ENCODE peak calls at places on chromosomes 4 and X, in nine cellular contexts. G, E, I, Y, L, Q, B, W and N are unnamed samples. For H3K27me3, the result is how much of the 10 kb centered on the place peaks cover.

GRCh38 chr4:152679414-152680281 is at the start of gene TMEM154:
- DNase-seq in G (peak), E (no peak), Q (no peak), B (peak), W (peak), Y (no peak), I (peak), L (peak), N (peak)

GRCh38 chrX:116272881-116273280 is 102.3 kb downstream of the AGTR2 start:
- DNase-seq in B (no peak), L (no peak), G (no peak), W (no peak), E (no peak), Y (no peak), I (no peak), Q (no peak), N (peak)

GRCh38 chrX:113804293-113804692 is 779.6 kb upstream of the HTR2C start:
- DNase-seq in Y (no peak), G (no peak), E (no peak), L (no peak), W (no peak), B (no peak), I (no peak), Q (no peak), N (no peak)

GRCh38 chr4:5967783-5968182 is 50.4 kb downstream of the C4orf50 start:
- DNase-seq in E (peak), I (no peak), B (peak), Q (no peak), L (no peak), G (no peak), Y (no peak), W (no peak), N (no peak)

GRCh38 chrX:123976671-123977316 is 15.3 kb downstream of the STAG2 start:
- DNase-seq in Y (peak), E (no peak), W (no peak), I (no peak), Q (no peak), B (no peak), L (no peak), G (peak), N (peak)

GRCh38 chr4:6546681-6547447 is 28.1 kb upstream of the MAN2B2 start:
- DNase-seq in W (peak), G (peak), I (no peak), B (no peak), E (peak), Y (peak), Q (no peak), L (no peak), N (peak)

GRCh38 chr4:189740873-189741272 is 199.8 kb upstream of the FRG1 start:
- DNase-seq in G (no peak), L (no peak), Q (no peak), E (no peak), I (no peak), B (no peak), Y (no peak), W (no peak), N (no peak)

GRCh38 chr4:105246712-105247111 is 100.0 kb downstream of the TET2 start:
- DNase-seq in L (no peak), I (no peak), E (no peak), Q (no peak), Y (no peak), W (no peak), G (peak), B (no peak), N (no peak)

GRCh38 chr4:1403591-1404572 is 2.4 kb downstream of the NKX1-1 start:
- DNase-seq in Q (no peak), Y (no peak), E (peak), I (no peak), B (peak), G (no peak), W (no peak), L (no peak), N (no peak)

GRCh38 chr4:40594261-40595178 is 35.1 kb downstream of the RBM47 start:
- DNase-seq in G (peak), Y (no peak), L (no peak), B (no peak), E (no peak), I (no peak), Q (no peak), W (no peak), N (peak)

GRCh38 chr4:8410641-8411271 is 29.8 kb downstream of the ACOX3 start:
- DNase-seq in B (no peak), I (peak), Y (peak), W (peak), L (peak), G (peak), E (peak), Q (no peak), N (peak)

GRCh38 chrX:148270499-148270898 is 229.9 kb upstream of the AFF2 start:
- DNase-seq in Y (no peak), B (no peak), W (no peak), E (no peak), Q (no peak), G (no peak), I (no peak), L (no peak), N (no peak)

GRCh38 chr4:4792516-4792915 is 66.9 kb upstream of the MSX1 start:
- DNase-seq in I (no peak), B (no peak), Q (no peak), G (peak), E (no peak), Y (no peak), W (no peak), L (no peak), N (no peak)

GRCh38 chr4:23828779-23829178 is 61.1 kb downstream of the PPARGC1A start:
- DNase-seq in Y (no peak), L (no peak), B (no peak), G (no peak), E (no peak), Q (no peak), W (no peak), I (no peak), N (no peak)

GRCh38 chr4:127632420-127633403 is at the start of gene INTU:
- DNase-seq in I (peak), Y (peak), B (peak), W (peak), Q (peak), G (peak), E (peak), L (peak), N (peak)

GRCh38 chr4:142352682-142353081 is 493.4 kb downstream of the INPP4B start:
- DNase-seq in B (no peak), E (no peak), W (no peak), L (no peak), Y (no peak), Q (no peak), G (no peak), I (no peak), N (no peak)

GRCh38 chr4:85842540-85842939 is 367.6 kb downstream of the ARHGAP24 start:
- DNase-seq in G (peak), I (peak), Y (no peak), L (no peak), E (no peak), W (no peak), B (no peak), Q (no peak), N (no peak)

DNA sequence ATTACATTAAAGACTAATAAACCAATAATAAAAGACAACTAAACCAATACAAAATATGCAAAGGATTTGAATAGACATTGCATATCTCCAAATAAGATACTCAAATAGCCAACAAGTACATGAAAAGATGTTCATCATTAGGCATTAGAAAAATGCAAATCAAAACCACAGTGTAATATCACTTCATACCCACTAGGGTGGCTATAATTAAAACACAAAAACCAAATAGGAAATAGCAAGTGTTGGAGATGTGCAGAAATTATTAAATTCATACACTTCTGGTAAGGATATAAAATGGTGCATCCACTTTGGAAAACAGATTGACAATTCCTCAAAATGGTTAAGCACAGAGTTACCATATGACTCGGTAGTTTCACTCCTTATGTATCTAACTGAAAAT is 860.8 kb upstream of the DIAPH2 start:
- DNase-seq in E (no peak), I (no peak), G (no peak), L (no peak), W (no peak), Y (no peak), Q (no peak), B (no peak), N (no peak)
- TF ChIP-seq CTCF in E (no peak), I (no peak), G (no peak), L (peak), W (no peak), Y (no peak), Q (no peak), B (no peak), N (no peak)

DNA sequence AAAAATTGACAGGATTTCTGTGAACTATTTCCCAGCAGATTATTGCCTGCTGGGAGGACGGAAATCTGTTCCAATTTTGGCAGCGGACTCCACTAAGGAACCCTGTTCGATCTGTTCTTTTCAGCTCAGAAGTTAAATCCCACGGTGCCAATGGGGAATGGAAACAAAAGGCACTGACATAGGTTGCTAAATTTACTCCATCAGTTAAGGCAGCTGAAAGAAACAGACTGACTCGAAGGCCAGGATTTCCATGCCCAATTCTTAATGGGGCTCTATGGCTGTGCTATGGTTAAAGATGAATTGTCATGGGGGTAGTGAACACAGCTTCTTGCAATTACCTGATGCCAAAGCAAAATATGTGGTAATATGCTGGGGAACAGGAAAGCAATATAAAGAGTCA is 126.6 kb upstream of the HPGD start:
- DNase-seq in B (no peak), L (no peak), E (no peak), I (no peak), Q (no peak), G (no peak), W (no peak), Y (no peak), N (no peak)
- H3K27me3 ChIP-seq in B (under half), L (under half), E (under half), I (under half), Q (under half), G (under half), W (under half), Y (under half), N (under half)

GRCh38 chr4:69069085-69069484 is 27.2 kb upstream of the UGT2B7 start:
- DNase-seq in G (no peak), Y (no peak), B (no peak), E (no peak), Q (no peak), W (no peak), L (no peak), I (no peak), N (no peak)

GRCh38 chr4:69070590-69070989 is 25.7 kb upstream of the UGT2B7 start:
- DNase-seq in I (no peak), Q (no peak), E (no peak), G (no peak), W (no peak), L (no peak), B (no peak), Y (no peak), N (no peak)

GRCh38 chr4:69071286-69071685 is 25.0 kb upstream of the UGT2B7 start:
- DNase-seq in W (no peak), I (no peak), L (no peak), Q (no peak), E (no peak), G (no peak), B (no peak), Y (no peak), N (no peak)

GRCh38 chr4:69064391-69064790 is 31.9 kb upstream of the UGT2B7 start:
- DNase-seq in E (no peak), Y (no peak), W (no peak), G (no peak), B (no peak), Q (no peak), I (no peak), L (no peak), N (no peak)

GRCh38 chr4:69066945-69067344 is 29.3 kb upstream of the UGT2B7 start:
- DNase-seq in Q (no peak), W (no peak), Y (no peak), E (no peak), L (no peak), B (no peak), G (peak), I (no peak), N (peak)
- TF ChIP-seq CTCF in Q (no peak), W (no peak), Y (no peak), E (no peak), L (no peak), B (no peak), G (no peak), I (no peak), N (no peak)

GRCh38 chrX:87434618-87435017 is 83.0 kb upstream of the KLHL4 start:
- DNase-seq in Q (no peak), W (no peak), Y (no peak), L (no peak), I (no peak), G (no peak), E (no peak), B (no peak), N (no peak)
- H3K27me3 ChIP-seq in Q (under half), W (under half), Y (under half), L (under half), I (under half), G (under half), E (under half), B (under half), N (under half)

DNA sequence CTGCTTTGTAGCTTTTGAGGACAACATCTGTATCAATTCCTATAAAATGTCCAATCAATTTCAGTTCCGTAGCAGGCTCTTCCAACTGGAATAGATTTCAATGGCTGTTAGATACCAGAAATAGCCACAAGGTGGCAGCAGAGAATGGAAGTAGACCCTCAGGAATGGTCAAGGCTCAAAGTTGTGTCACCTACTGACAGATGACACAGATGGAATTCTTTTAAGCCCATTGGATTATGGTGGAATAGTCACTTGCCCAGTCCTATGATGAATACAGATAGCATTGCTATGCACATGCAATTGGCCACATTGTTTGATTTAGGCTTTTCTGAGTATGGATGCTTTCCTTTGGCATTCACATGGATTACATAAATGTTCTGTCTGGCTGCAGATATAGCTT is 130.4 kb upstream of the RADX start:
- DNase-seq in Q (peak), Y (peak), L (no peak), W (peak), B (no peak), E (peak), I (peak), G (peak), N (peak)
- TF ChIP-seq CTCF in Q (peak), Y (peak), L (peak), W (peak), B (peak), E (peak), I (peak), G (peak), N (peak)